ENCODE peak calls at places on chromosomes 1 and 21, in seven cellular contexts. R is sigmoid colon, U is uterus, W is tibial nerve, D is stomach, G is A549, L is suprapubic skin. V is an unnamed sample. For H3K4me1, the result is how much of the 10 kb centered on the place peaks cover.

GRCh38 chr1:151309851-151310323 is 17.3 kb downstream of the PI4KB start:
- DNase-seq in U (peak), D (no peak), L (no peak), R (peak), W (no peak), G (no peak), V (no peak)

GRCh38 chr1:88877382-88877825 is 14.0 kb downstream of the GTF2B start:
- DNase-seq in U (no peak), L (no peak), G (no peak), D (no peak), R (no peak), W (no peak), V (no peak)

GRCh38 chr1:13956386-13956785 is 256.4 kb downstream of the PRDM2 start:
- DNase-seq in W (no peak), R (no peak), G (no peak), U (no peak), L (no peak), D (no peak), V (no peak)

GRCh38 chr1:162145280-162145965 is 75.9 kb downstream of the NOS1AP start:
- DNase-seq in D (no peak), U (no peak), G (no peak), R (no peak), W (no peak), L (no peak), V (no peak)

GRCh38 chr1:150730130-150730721 is 9.5 kb upstream of the HORMAD1 start:
- DNase-seq in G (no peak), U (no peak), R (no peak), L (no peak), W (no peak), D (no peak), V (no peak)

GRCh38 chr1:181077576-181078242 is 10.8 kb upstream of the IER5 start:
- DNase-seq in W (no peak), G (no peak), L (no peak), R (no peak), D (no peak), U (no peak), V (no peak)

GRCh38 chr1:202154766-202155477 is 5.5 kb downstream of the PTPN7 start:
- DNase-seq in W (no peak), R (no peak), U (no peak), L (no peak), G (peak), D (peak), V (no peak)

GRCh38 chr1:23719162-23719820 is 24.0 kb upstream of the ELOA start:
- DNase-seq in D (peak), L (no peak), G (no peak), R (no peak), U (no peak), W (no peak), V (no peak)

GRCh38 chr1:21149862-21150432 is 26.8 kb downstream of the EIF4G3 start:
- DNase-seq in U (no peak), L (no peak), G (peak), R (peak), D (no peak), W (no peak), V (no peak)

GRCh38 chr1:21508580-21509350 is 458 bp upstream of the ALPL start:
- DNase-seq in G (peak), D (peak), L (no peak), W (peak), U (peak), R (no peak), V (no peak)

GRCh38 chr1:240888039-240888786 is 276.3 kb upstream of the GREM2 start:
- DNase-seq in D (peak), W (no peak), R (no peak), L (no peak), U (no peak), G (peak), V (no peak)

GRCh38 chr1:151583796-151584195 is 28.1 kb upstream of the SNX27 start:
- DNase-seq in G (no peak), W (no peak), D (no peak), L (no peak), U (no peak), R (no peak), V (no peak)

GRCh38 chr1:53074313-53075154 is 12.5 kb downstream of the PODN start:
- DNase-seq in G (no peak), D (peak), W (peak), R (peak), U (no peak), L (peak), V (no peak)

GRCh38 chr1:199279107-199279506 is 640.3 kb downstream of the PTPRC start:
- DNase-seq in R (no peak), L (no peak), D (no peak), U (no peak), G (no peak), W (no peak), V (no peak)

GRCh38 chr1:37872692-37873091 is 13.3 kb upstream of the MTF1 start:
- DNase-seq in L (no peak), U (no peak), W (no peak), D (no peak), R (no peak), G (no peak), V (no peak)

GRCh38 chr1:207711285-207711684 is 40.6 kb upstream of the CD46 start:
- DNase-seq in R (no peak), L (no peak), G (peak), D (no peak), W (no peak), U (no peak), V (no peak)

GRCh38 chr1:175363046-175363445 is 170.5 kb upstream of the KIAA0040 start:
- DNase-seq in L (no peak), G (no peak), D (no peak), R (no peak), W (no peak), U (no peak), V (no peak)

GRCh38 chr1:98490099-98490498 is 171.4 kb upstream of the SNX7 start:
- DNase-seq in D (no peak), W (no peak), G (no peak), L (no peak), U (no peak), R (no peak), V (no peak)

GRCh38 chr1:226438007-226438406 is 30.1 kb upstream of the PARP1 start:
- DNase-seq in G (no peak), U (no peak), W (no peak), L (no peak), D (no peak), R (no peak), V (no peak)

GRCh38 chr1:212162635-212163034 is 122.6 kb upstream of the PPP2R5A start:
- DNase-seq in U (peak), R (peak), W (no peak), D (peak), G (no peak), L (no peak), V (no peak)

GRCh38 chr1:9062846-9063245 is 6.6 kb downstream of the SLC2A5 start:
- DNase-seq in G (no peak), D (no peak), R (no peak), U (no peak), W (no peak), L (no peak), V (no peak)

GRCh38 chr1:183243190-183244065 is 57.4 kb downstream of the LAMC2 start:
- DNase-seq in D (no peak), R (peak), U (peak), G (no peak), W (peak), L (peak), V (peak)

GRCh38 chr1:61887076-61887867 is 145.0 kb downstream of the PATJ start:
- DNase-seq in W (no peak), R (no peak), G (no peak), U (no peak), D (no peak), L (no peak), V (no peak)

GRCh38 chr21:27423073-27423472 is 456.2 kb upstream of the ADAMTS5 start:
- DNase-seq in G (no peak), L (peak), R (peak), D (peak), W (peak), U (peak), V (no peak)

GRCh38 chr1:46401964-46402626 is 8.0 kb downstream of the FAAH start:
- DNase-seq in R (peak), U (peak), L (peak), W (peak), G (no peak), D (peak), V (no peak)

GRCh38 chr21:35324372-35325220 is 275.5 kb upstream of the RUNX1 start:
- DNase-seq in D (no peak), R (peak), G (no peak), L (no peak), U (no peak), W (no peak), V (no peak)

GRCh38 chr1:220278991-220279390 is 6.7 kb upstream of the RAB3GAP2 start:
- DNase-seq in G (no peak), L (no peak), W (no peak), R (no peak), D (no peak), U (no peak), V (no peak)

GRCh38 chr1:19011832-19012231 is 55.4 kb upstream of the IFFO2 start:
- DNase-seq in D (no peak), G (no peak), L (no peak), W (no peak), U (no peak), R (no peak), V (peak)

GRCh38 chr1:156813750-156814570 is 2.7 kb downstream of the SH2D2A start:
- DNase-seq in G (peak), U (peak), W (peak), D (peak), L (peak), R (peak), V (no peak)

GRCh38 chr1:24349891-24350290 is 30.7 kb downstream of the GRHL3 start:
- DNase-seq in W (no peak), G (no peak), D (no peak), R (no peak), L (no peak), U (no peak), V (no peak)

GRCh38 chr1:68010094-68010493 is 40.3 kb downstream of the DIRAS3 start:
- DNase-seq in G (no peak), W (no peak), R (no peak), U (no peak), D (no peak), L (no peak), V (no peak)

GRCh38 chr1:10617931-10618885 is 143.5 kb downstream of the PEX14 start:
- DNase-seq in L (peak), W (no peak), R (peak), U (peak), D (no peak), G (no peak), V (no peak)

GRCh38 chr1:245051349-245052221 is 103.2 kb upstream of the KIF26B start:
- DNase-seq in D (peak), L (no peak), R (no peak), U (no peak), G (no peak), W (no peak), V (no peak)

GRCh38 chr1:1617516-1617915 is 2.2 kb downstream of the MIB2 start:
- DNase-seq in R (no peak), D (no peak), U (no peak), W (no peak), G (no peak), L (no peak), V (no peak)

GRCh38 chr1:76591963-76592362 is 275.3 kb upstream of the ST6GALNAC5 start:
- DNase-seq in G (no peak), U (no peak), D (no peak), R (no peak), W (no peak), L (no peak), V (no peak)

GRCh38 chr1:160651428-160652064 is 4.7 kb upstream of the SLAMF1 start:
- DNase-seq in R (no peak), G (no peak), W (no peak), U (no peak), L (no peak), D (no peak), V (no peak)

GRCh38 chr1:160652924-160653619 is 6.2 kb upstream of the SLAMF1 start:
- DNase-seq in D (no peak), W (no peak), G (no peak), R (no peak), U (no peak), L (no peak), V (no peak)

GRCh38 chr1:160657477-160657820 is 10.6 kb upstream of the SLAMF1 start:
- DNase-seq in L (no peak), U (no peak), R (no peak), W (no peak), D (no peak), G (no peak), V (peak)

GRCh38 chr1:160656737-160657476 is 10.1 kb upstream of the SLAMF1 start:
- DNase-seq in D (no peak), W (no peak), G (no peak), L (no peak), U (no peak), R (no peak), V (no peak)

DNA sequence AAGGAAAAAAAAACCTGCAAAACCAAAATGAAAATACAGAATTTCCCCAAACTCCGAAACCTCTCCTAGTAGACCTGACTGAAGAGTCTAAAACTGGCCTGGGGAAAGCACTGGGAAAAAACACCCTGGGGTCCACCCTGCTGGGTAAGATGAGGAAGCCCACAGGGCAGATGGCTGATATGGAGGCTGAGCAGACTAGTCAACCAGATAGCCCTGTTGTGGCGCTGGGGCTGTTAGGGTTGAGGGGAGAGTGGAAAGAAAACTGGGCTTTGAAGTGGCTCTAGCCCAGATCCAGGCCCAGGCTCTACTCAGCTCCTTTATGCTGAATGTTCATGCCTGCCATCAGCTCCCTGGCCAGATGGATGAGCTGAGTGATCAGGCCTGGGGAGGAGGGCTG is 6.8 kb upstream of the SLAMF1 start:
- DNase-seq in U (no peak), G (no peak), D (no peak), R (no peak), W (no peak), L (no peak), V (peak)
- H3K4me1 ChIP-seq in U (under half), G (under half), D (under half), R (under half), W (under half), L (under half), V (under half)

GRCh38 chr1:167432780-167433179 is 85.5 kb downstream of the CD247 start:
- DNase-seq in R (no peak), L (no peak), W (no peak), G (no peak), U (no peak), D (no peak), V (no peak)
- H3K27ac ChIP-seq in R (no peak), L (no peak), W (no peak), G (no peak), U (no peak), D (no peak), V (no peak)

GRCh38 chr1:31575373-31576140 is 758 bp upstream of the TINAGL1 start:
- DNase-seq in G (no peak), U (no peak), L (no peak), R (peak), D (peak), W (no peak), V (no peak)
- TF ChIP-seq POLR2A in G (no peak), U (no peak), L (no peak), R (no peak), D (no peak), W (no peak), V (no peak)

DNA sequence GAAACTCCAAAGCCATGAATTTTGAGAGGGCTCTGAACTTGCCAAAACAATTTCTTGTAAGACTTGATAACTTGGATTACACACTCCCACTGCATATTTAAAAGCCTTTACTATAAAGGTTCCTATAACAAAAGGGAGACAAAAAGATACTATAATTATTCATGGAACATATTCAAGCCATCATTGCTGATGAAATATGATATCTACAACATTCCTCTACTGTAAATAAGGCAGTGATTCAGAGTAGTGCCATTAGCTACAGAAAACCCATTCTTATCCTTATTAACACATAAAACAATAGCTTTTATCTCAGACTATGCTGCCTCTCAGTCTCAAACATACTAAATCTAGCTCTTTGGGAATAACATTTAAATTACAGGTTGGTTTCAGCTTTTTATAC is 675.5 kb upstream of the CXADR start:
- DNase-seq in G (no peak), W (no peak), D (no peak), R (no peak), U (no peak), L (no peak), V (no peak)
- H3K4me1 ChIP-seq in G (under half), W (under half), D (under half), R (under half), U (under half), L (under half), V (under half)

DNA sequence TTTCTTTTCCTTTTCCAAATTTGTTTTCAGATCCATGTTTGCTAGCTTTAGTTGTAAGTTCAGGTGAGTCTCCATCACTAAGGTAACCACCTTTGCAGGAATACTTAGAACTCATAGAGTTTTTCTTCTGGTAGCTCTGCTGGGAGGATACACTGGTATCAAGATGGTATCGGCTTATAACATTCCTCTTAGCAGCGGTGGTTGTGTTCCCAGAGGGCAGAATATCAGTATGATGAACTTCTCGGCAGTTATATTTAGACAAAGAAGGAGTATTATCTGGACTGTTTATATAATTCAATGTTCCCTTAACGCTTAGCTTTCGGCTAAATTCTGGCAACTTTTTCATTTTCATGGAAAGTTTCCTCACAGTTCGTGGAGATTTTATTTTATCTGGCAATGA is 18.1 kb downstream of the SYDE2 start:
- DNase-seq in U (no peak), G (no peak), W (no peak), R (no peak), D (no peak), L (no peak), V (no peak)
- H3K27ac ChIP-seq in U (no peak), G (no peak), W (no peak), R (peak), D (no peak), L (no peak), V (no peak)

DNA sequence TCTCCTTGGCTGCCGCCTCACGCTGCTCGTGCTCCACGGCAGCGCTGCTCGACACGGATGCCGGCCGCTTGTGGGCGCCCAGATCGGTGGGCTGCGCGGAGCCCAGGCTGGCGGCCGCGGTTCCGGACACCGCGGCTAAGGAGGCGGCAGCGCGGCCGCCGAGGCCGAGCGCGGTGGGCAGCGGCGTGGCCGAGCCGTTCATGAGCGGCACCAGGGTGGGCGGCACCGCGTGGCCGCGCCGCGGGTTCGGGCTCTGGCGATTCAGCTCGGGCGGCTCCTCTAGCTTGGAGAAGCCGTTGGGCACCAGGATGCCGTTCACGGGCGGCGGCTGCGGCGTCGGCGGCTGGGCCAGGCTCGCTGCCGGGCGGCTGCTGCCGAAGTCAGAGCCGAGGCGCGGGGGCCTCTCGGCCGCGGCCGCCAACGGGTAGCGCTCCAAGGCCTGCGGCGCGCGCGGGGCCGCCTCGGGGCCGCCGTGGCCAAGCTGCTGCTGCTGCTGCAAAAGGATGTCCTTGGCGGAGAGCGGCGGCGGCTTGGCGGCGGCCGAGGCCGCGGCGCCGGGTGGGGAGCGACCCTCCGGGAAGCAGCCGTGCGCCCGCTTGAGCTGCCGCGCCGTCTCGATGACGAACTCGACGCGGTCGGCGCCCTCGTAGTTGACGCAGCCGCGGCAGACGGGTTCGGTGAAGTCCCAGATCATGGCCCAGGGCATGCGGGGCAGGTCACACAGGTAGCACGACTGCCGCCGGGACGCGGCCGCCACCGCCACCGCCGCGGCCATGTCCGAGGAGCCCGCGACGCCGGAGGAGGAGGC is 1.1 kb downstream of the IRF2BP2 start:
- DNase-seq in R (peak), G (no peak), L (peak), W (no peak), D (peak), U (peak), V (no peak)
- TF ChIP-seq POLR2A in R (no peak), G (peak), L (no peak), W (no peak), D (no peak), U (no peak), V (no peak)

V was measured in vagina.